ENCODE peak calls at places on chromosomes 5 and 9, in ten cellular contexts. L is upper lobe of left lung, X is tibial nerve, Y is sigmoid colon, I is IMR-90, T is A549, E is erythroblast, P is esophagus squamous epithelium, D is GM12892, A is heart left ventricle. S is an unnamed sample.

GRCh38 chr5:143139585-143139984 is 263.9 kb downstream of the NR3C1 start:
- DNase-seq in L (no peak), X (no peak), Y (no peak), I (no peak), T (no peak), E (no peak), P (no peak), D (no peak), A (no peak), S (no peak)

GRCh38 chr9:129126789-129127618 is 15.8 kb downstream of the PTPA start:
- DNase-seq in L (no peak), X (no peak), Y (no peak), I (no peak), T (no peak), E (no peak), P (no peak), D (no peak), A (no peak), S (no peak)

GRCh38 chr5:104778-105296 is 12.9 kb downstream of the PLEKHG4B start:
- DNase-seq in L (no peak), X (no peak), Y (no peak), I (no peak), T (no peak), E (no peak), P (no peak), D (no peak), A (no peak), S (no peak)

GRCh38 chr5:15261279-15261668 is 238.7 kb upstream of the FBXL7 start:
- DNase-seq in L (no peak), X (no peak), Y (no peak), I (no peak), T (no peak), E (no peak), P (no peak), D (no peak), A (no peak), S (no peak)

GRCh38 chr9:128190516-128191405 is 611 bp downstream of the CIZ1 start:
- DNase-seq in L (no peak), X (no peak), Y (no peak), I (no peak), T (no peak), E (peak), P (no peak), D (no peak), A (peak), S (no peak)

GRCh38 chr5:79685621-79686020 is 4.0 kb upstream of the CMYA5 start:
- DNase-seq in L (no peak), X (no peak), Y (no peak), I (peak), T (no peak), E (no peak), P (no peak), D (no peak), A (no peak), S (no peak)

GRCh38 chr9:121902483-121903135 is 190.5 kb downstream of the TTLL11 start:
- DNase-seq in L (no peak), X (no peak), Y (no peak), I (peak), T (no peak), E (peak), P (no peak), D (no peak), A (no peak), S (no peak)

GRCh38 chr9:129489838-129490582 is 130.9 kb downstream of the C9orf50 start:
- DNase-seq in L (no peak), X (no peak), Y (peak), I (peak), T (no peak), E (no peak), P (no peak), D (no peak), A (peak), S (no peak)

GRCh38 chr5:14036514-14036913 is 92.0 kb upstream of the DNAH5 start:
- DNase-seq in L (no peak), X (no peak), Y (no peak), I (peak), T (peak), E (no peak), P (no peak), D (no peak), A (no peak), S (peak)

GRCh38 chr9:77595426-77596051 is 52.6 kb downstream of the GNA14 start:
- DNase-seq in L (no peak), X (no peak), Y (no peak), I (no peak), T (no peak), E (peak), P (no peak), D (no peak), A (no peak), S (no peak)

GRCh38 chr5:139646912-139647391 is 1.2 kb upstream of the CXXC5 start:
- DNase-seq in L (peak), X (no peak), Y (peak), I (no peak), T (no peak), E (peak), P (no peak), D (no peak), A (no peak), S (no peak)

GRCh38 chr9:104879555-104880318 is 48.2 kb downstream of the ABCA1 start:
- DNase-seq in L (no peak), X (no peak), Y (no peak), I (peak), T (no peak), E (no peak), P (no peak), D (no peak), A (no peak), S (no peak)

GRCh38 chr9:79131375-79131774 is 440.4 kb upstream of the TLE4 start:
- DNase-seq in L (no peak), X (no peak), Y (no peak), I (no peak), T (no peak), E (no peak), P (no peak), D (no peak), A (no peak), S (no peak)

GRCh38 chr5:165620394-165620793 is 2115.0 kb downstream of the MAT2B start:
- DNase-seq in L (no peak), X (no peak), Y (peak), I (peak), T (no peak), E (no peak), P (no peak), D (no peak), A (no peak), S (no peak)

GRCh38 chr5:77066823-77067442 is 20.2 kb downstream of the ZBED3 start:
- DNase-seq in L (no peak), X (no peak), Y (no peak), I (peak), T (no peak), E (no peak), P (no peak), D (no peak), A (no peak), S (no peak)

GRCh38 chr5:150640311-150641005 is at the start of gene SYNPO:
- DNase-seq in L (no peak), X (peak), Y (peak), I (peak), T (peak), E (no peak), P (no peak), D (no peak), A (peak), S (peak)
- TF ChIP-seq POLR2A in L (no peak), X (no peak), Y (no peak), I (peak), T (no peak), E (no peak), P (no peak), D (no peak), A (no peak), S (peak)

GRCh38 chr5:42756630-42757601 is at the start of gene CCDC152:
- DNase-seq in L (peak), X (no peak), Y (no peak), I (peak), T (no peak), E (peak), P (no peak), D (peak), A (no peak), S (no peak)
- TF ChIP-seq POLR2A in L (no peak), X (no peak), Y (no peak), I (no peak), T (no peak), E (peak), P (no peak), D (no peak), A (no peak), S (no peak)

GRCh38 chr9:133131506-133131905 is 10.5 kb upstream of the RALGDS start:
- DNase-seq in L (no peak), X (no peak), Y (no peak), I (no peak), T (no peak), E (no peak), P (no peak), D (no peak), A (no peak), S (no peak)

GRCh38 chr9:133135193-133135745 is 14.2 kb upstream of the RALGDS start:
- DNase-seq in L (peak), X (no peak), Y (peak), I (peak), T (peak), E (no peak), P (no peak), D (no peak), A (peak), S (peak)

GRCh38 chr9:133132174-133132573 is 11.1 kb upstream of the RALGDS start:
- DNase-seq in L (no peak), X (no peak), Y (no peak), I (no peak), T (no peak), E (no peak), P (no peak), D (no peak), A (no peak), S (no peak)

GRCh38 chr9:133134419-133135190 is 13.6 kb upstream of the RALGDS start:
- DNase-seq in L (no peak), X (no peak), Y (no peak), I (no peak), T (no peak), E (no peak), P (no peak), D (no peak), A (no peak), S (no peak)

DNA sequence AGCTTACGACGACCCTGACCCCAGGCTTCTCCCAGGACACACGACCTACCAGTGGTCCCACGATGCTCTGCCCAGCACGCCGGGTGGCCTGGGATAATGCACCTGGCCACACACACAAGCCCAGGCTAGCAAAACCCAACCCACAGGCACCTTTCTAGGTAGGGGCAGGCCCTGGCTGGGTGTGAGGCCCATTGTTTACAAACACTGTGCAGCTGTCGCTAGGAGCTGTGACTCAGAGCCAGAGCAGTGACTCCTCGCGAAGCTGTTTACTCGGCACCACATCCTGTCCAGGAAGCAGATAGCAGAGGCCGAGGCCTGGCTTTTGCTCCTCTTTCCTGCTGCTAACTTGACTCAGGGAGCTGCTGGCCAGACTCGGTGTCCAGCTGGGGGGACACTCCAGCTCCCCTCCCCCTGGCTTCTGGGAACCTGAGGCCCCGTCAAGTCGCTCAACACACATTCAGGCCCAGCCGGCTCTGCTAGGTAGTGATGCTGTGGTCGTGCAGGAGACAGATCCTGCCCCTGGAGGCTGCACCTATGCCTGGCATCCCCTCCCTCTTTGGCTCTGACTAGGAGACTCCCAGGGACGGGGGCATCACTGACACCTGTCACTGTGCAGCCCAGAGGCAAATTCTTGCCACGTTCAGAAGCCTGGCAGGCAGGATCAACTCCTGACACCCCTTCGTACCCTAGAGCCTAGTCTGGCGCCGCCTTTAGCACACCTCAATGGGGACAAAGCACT is 12.8 kb upstream of the RALGDS start:
- DNase-seq in L (peak), X (peak), Y (peak), I (peak), T (peak), E (peak), P (peak), D (peak), A (peak), S (peak)
- TF ChIP-seq POLR2A in L (no peak), X (peak), Y (peak), I (peak), T (no peak), E (peak), P (peak), D (peak), A (no peak), S (no peak)

DNA sequence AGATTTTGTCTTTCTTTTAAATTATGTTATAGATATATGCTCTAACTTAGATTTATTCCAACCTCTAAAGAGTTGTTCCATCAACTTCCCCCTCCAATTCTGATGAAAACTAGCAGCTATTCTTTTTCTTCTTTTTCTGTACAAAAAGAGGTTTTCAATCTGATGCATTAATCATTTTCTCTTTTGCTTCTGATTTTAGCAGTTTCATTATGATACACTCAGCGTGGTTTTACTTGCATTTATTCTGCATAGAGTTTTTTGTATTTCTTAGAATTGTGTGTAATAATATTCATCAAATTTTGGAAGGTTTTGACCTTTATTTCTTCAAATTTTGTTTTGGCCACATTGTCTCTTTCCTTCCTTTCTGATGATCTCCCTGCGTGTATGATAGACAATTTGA is 968.1 kb upstream of the CDH18 start:
- DNase-seq in L (no peak), X (no peak), Y (no peak), I (no peak), T (no peak), E (no peak), P (no peak), D (no peak), A (no peak), S (no peak)
- TF ChIP-seq POLR2A in L (no peak), X (no peak), Y (no peak), I (no peak), T (no peak), E (no peak), P (no peak), D (no peak), A (no peak), S (no peak)

GRCh38 chr9:135992486-135993408 is 31.6 kb upstream of the UBAC1 start:
- DNase-seq in L (peak), X (peak), Y (peak), I (peak), T (peak), E (peak), P (no peak), D (no peak), A (peak), S (peak)
- TF ChIP-seq POLR2A in L (no peak), X (no peak), Y (no peak), I (peak), T (peak), E (no peak), P (no peak), D (no peak), A (no peak), S (peak)